ENCODE peak calls at places on chromosomes 11 and 22, in nine cellular contexts. One of them, this sample, is unnamed.

GRCh38 chr11:47950396-47950795 is 30.0 kb upstream of the PTPRJ start:
- DNase-seq in astrocyte: no peak
- DNase-seq in heart left ventricle: no peak
- DNase-seq in stomach: no peak
- DNase-seq in kidney: no peak
- DNase-seq in AG04450: no peak
- DNase-seq in psoas muscle: no peak
- DNase-seq in brain microvascular endothelial cell: no peak
- DNase-seq in hepatocyte: no peak
- DNase-seq in this sample: no peak

GRCh38 chr11:25876456-25876965 is 455.4 kb upstream of the ANO3 start:
- DNase-seq in kidney: no peak
- DNase-seq in psoas muscle: no peak
- DNase-seq in hepatocyte: no peak
- DNase-seq in astrocyte: no peak
- DNase-seq in heart left ventricle: no peak
- DNase-seq in brain microvascular endothelial cell: no peak
- DNase-seq in stomach: no peak
- DNase-seq in AG04450: no peak
- DNase-seq in this sample: no peak

GRCh38 chr22:38952382-38952993 is 4.9 kb upstream of the APOBEC3A start:
- DNase-seq in heart left ventricle: no peak
- DNase-seq in brain microvascular endothelial cell: no peak
- DNase-seq in astrocyte: no peak
- DNase-seq in psoas muscle: no peak
- DNase-seq in kidney: peak; percentile 32
- DNase-seq in AG04450: no peak
- DNase-seq in stomach: no peak
- DNase-seq in hepatocyte: peak; percentile 1
- DNase-seq in this sample: no peak

GRCh38 chr11:28346209-28346608 is 238.0 kb downstream of the METTL15 start:
- DNase-seq in psoas muscle: no peak
- DNase-seq in astrocyte: no peak
- DNase-seq in brain microvascular endothelial cell: no peak
- DNase-seq in stomach: no peak
- DNase-seq in AG04450: no peak
- DNase-seq in hepatocyte: no peak
- DNase-seq in kidney: no peak
- DNase-seq in heart left ventricle: no peak
- DNase-seq in this sample: no peak

GRCh38 chr11:5275369-5276110 is 5.8 kb upstream of the HBE1 start:
- DNase-seq in psoas muscle: no peak
- DNase-seq in heart left ventricle: no peak
- DNase-seq in brain microvascular endothelial cell: no peak
- DNase-seq in stomach: no peak
- DNase-seq in astrocyte: no peak
- DNase-seq in hepatocyte: no peak
- DNase-seq in kidney: no peak
- DNase-seq in AG04450: no peak
- DNase-seq in this sample: no peak

GRCh38 chr11:99739464-99740089 is 718.8 kb downstream of the CNTN5 start:
- DNase-seq in brain microvascular endothelial cell: peak; percentile 47
- DNase-seq in heart left ventricle: no peak
- DNase-seq in AG04450: peak; percentile 3
- DNase-seq in hepatocyte: peak; percentile 56
- DNase-seq in psoas muscle: no peak
- DNase-seq in stomach: no peak
- DNase-seq in kidney: no peak
- DNase-seq in astrocyte: peak; percentile 6
- DNase-seq in this sample: peak; percentile 1

GRCh38 chr11:125600663-125601062 is 8.0 kb downstream of the STT3A start:
- DNase-seq in heart left ventricle: no peak
- DNase-seq in brain microvascular endothelial cell: no peak
- DNase-seq in stomach: no peak
- DNase-seq in AG04450: no peak
- DNase-seq in astrocyte: no peak
- DNase-seq in hepatocyte: no peak
- DNase-seq in psoas muscle: no peak
- DNase-seq in kidney: no peak
- DNase-seq in this sample: no peak

GRCh38 chr11:67381244-67381972 is 8.0 kb upstream of the CLCF1 start:
- DNase-seq in heart left ventricle: no peak
- DNase-seq in AG04450: no peak
- DNase-seq in brain microvascular endothelial cell: no peak
- DNase-seq in stomach: no peak
- DNase-seq in psoas muscle: no peak
- DNase-seq in hepatocyte: no peak
- DNase-seq in kidney: no peak
- DNase-seq in astrocyte: no peak
- DNase-seq in this sample: no peak

GRCh38 chr11:123302751-123303195 is 107.7 kb upstream of the CLMP start:
- DNase-seq in brain microvascular endothelial cell: peak; percentile 51
- DNase-seq in astrocyte: peak; percentile 48
- DNase-seq in heart left ventricle: no peak
- DNase-seq in stomach: no peak
- DNase-seq in AG04450: no peak
- DNase-seq in kidney: no peak
- DNase-seq in psoas muscle: no peak
- DNase-seq in hepatocyte: peak; percentile 17
- DNase-seq in this sample: no peak

GRCh38 chr22:25081409-25081824 is 118.2 kb upstream of the CRYBB3 start:
- DNase-seq in AG04450: no peak
- DNase-seq in hepatocyte: peak; percentile 64
- DNase-seq in heart left ventricle: no peak
- DNase-seq in kidney: no peak
- DNase-seq in astrocyte: no peak
- DNase-seq in psoas muscle: no peak
- DNase-seq in stomach: peak; percentile 57
- DNase-seq in brain microvascular endothelial cell: no peak
- DNase-seq in this sample: peak; percentile 46

GRCh38 chr22:45094826-45095225 is 68.9 kb upstream of the NUP50 start:
- DNase-seq in kidney: no peak
- DNase-seq in psoas muscle: no peak
- DNase-seq in astrocyte: no peak
- DNase-seq in brain microvascular endothelial cell: no peak
- DNase-seq in hepatocyte: no peak
- DNase-seq in stomach: no peak
- DNase-seq in AG04450: no peak
- DNase-seq in heart left ventricle: no peak
- DNase-seq in this sample: no peak

GRCh38 chr11:126138636-126139540 is 72.6 kb downstream of the RPUSD4 start:
- DNase-seq in psoas muscle: no peak
- DNase-seq in stomach: no peak
- DNase-seq in hepatocyte: no peak
- DNase-seq in kidney: no peak
- DNase-seq in AG04450: no peak
- DNase-seq in brain microvascular endothelial cell: no peak
- DNase-seq in astrocyte: no peak
- DNase-seq in heart left ventricle: no peak
- DNase-seq in this sample: no peak

GRCh38 chr11:19577849-19578619 is 134.6 kb upstream of the NAV2 start:
- DNase-seq in heart left ventricle: peak; percentile 48
- DNase-seq in brain microvascular endothelial cell: peak; percentile 43
- DNase-seq in hepatocyte: peak; percentile 72
- DNase-seq in stomach: no peak
- DNase-seq in psoas muscle: peak; percentile 33
- DNase-seq in astrocyte: peak; percentile 67
- DNase-seq in AG04450: no peak
- DNase-seq in kidney: peak; percentile 82
- DNase-seq in this sample: no peak

GRCh38 chr11:70353329-70353728 is 45.0 kb upstream of the CTTN start:
- DNase-seq in brain microvascular endothelial cell: no peak
- DNase-seq in psoas muscle: no peak
- DNase-seq in kidney: no peak
- DNase-seq in astrocyte: no peak
- DNase-seq in heart left ventricle: no peak
- DNase-seq in stomach: no peak
- DNase-seq in AG04450: no peak
- DNase-seq in hepatocyte: no peak
- DNase-seq in this sample: no peak

GRCh38 chr22:27685971-27686370 is 115.6 kb downstream of the MN1 start:
- DNase-seq in heart left ventricle: no peak
- DNase-seq in stomach: no peak
- DNase-seq in hepatocyte: no peak
- DNase-seq in psoas muscle: no peak
- DNase-seq in kidney: no peak
- DNase-seq in AG04450: no peak
- DNase-seq in astrocyte: no peak
- DNase-seq in brain microvascular endothelial cell: no peak
- DNase-seq in this sample: no peak
- H3K27ac ChIP-seq in heart left ventricle: peak overlapping the region; percentile 70
- H3K27ac ChIP-seq in stomach: peak overlapping the region; percentile 90
- H3K27ac ChIP-seq in hepatocyte: peak overlapping the region; percentile 68
- H3K27ac ChIP-seq in psoas muscle: peak overlapping the region; percentile 93
- H3K27ac ChIP-seq in kidney: no peak overlapping the region
- H3K27ac ChIP-seq in AG04450: no peak overlapping the region
- H3K27ac ChIP-seq in astrocyte: peak overlapping the region; percentile 41
- H3K27ac ChIP-seq in brain microvascular endothelial cell: peak overlapping the region; percentile 65
- H3K27ac ChIP-seq in this sample: no peak overlapping the region

GRCh38 chr11:8283510-8284272 is 20.0 kb upstream of the LMO1 start:
- DNase-seq in AG04450: no peak
- DNase-seq in astrocyte: no peak
- DNase-seq in brain microvascular endothelial cell: no peak
- DNase-seq in hepatocyte: peak; percentile 36
- DNase-seq in psoas muscle: no peak
- DNase-seq in stomach: no peak
- DNase-seq in heart left ventricle: no peak
- DNase-seq in kidney: no peak
- DNase-seq in this sample: no peak
- H3K4me3 ChIP-seq in AG04450: no peak overlapping the region
- H3K4me3 ChIP-seq in astrocyte: no peak overlapping the region
- H3K4me3 ChIP-seq in brain microvascular endothelial cell: peak overlapping the region; percentile 15
- H3K4me3 ChIP-seq in hepatocyte: no peak overlapping the region
- H3K4me3 ChIP-seq in psoas muscle: peak overlapping the region; percentile 28
- H3K4me3 ChIP-seq in stomach: peak overlapping the region; percentile 32
- H3K4me3 ChIP-seq in heart left ventricle: no peak overlapping the region
- H3K4me3 ChIP-seq in kidney: no peak overlapping the region
- H3K4me3 ChIP-seq in this sample: no peak overlapping the region

DNA sequence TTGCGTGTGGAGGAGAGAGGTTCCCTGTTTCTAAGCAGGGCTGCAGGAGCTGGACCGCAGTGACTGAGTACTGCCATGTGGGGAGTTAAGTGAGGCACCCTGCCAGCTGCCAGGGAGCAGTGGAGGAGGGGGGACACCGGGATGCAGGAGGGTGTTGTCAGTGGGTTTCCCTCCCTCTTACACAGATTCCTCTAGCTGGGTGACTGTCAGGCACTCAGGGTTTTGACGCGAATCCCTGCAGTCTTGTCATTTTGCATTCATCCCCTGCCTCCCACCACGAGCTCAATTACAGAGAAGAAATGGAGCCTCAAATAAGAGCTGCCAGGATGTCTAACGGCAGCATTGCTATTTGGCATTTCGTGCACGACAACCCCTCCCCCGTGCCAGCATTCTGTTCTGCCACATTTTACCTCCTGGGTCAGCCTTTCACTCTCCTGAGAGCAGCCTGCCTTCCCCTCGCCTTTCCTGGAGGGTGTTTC is 119.9 kb upstream of the SORL1-AS1 start:
- DNase-seq in heart left ventricle: no peak
- DNase-seq in astrocyte: no peak
- DNase-seq in stomach: no peak
- DNase-seq in kidney: no peak
- DNase-seq in AG04450: no peak
- DNase-seq in psoas muscle: no peak
- DNase-seq in hepatocyte: no peak
- DNase-seq in brain microvascular endothelial cell: no peak
- DNase-seq in this sample: no peak
- H3K27ac ChIP-seq in heart left ventricle: no peak overlapping the region
- H3K27ac ChIP-seq in astrocyte: no peak overlapping the region
- H3K27ac ChIP-seq in stomach: no peak overlapping the region
- H3K27ac ChIP-seq in kidney: no peak overlapping the region
- H3K27ac ChIP-seq in AG04450: no peak overlapping the region
- H3K27ac ChIP-seq in psoas muscle: no peak overlapping the region
- H3K27ac ChIP-seq in hepatocyte: no peak overlapping the region
- H3K27ac ChIP-seq in brain microvascular endothelial cell: no peak overlapping the region
- H3K27ac ChIP-seq in this sample: no peak overlapping the region

GRCh38 chr22:17772963-17773605 is 1.2 kb downstream of the BID start:
- DNase-seq in brain microvascular endothelial cell: no peak
- DNase-seq in AG04450: no peak
- DNase-seq in hepatocyte: peak; percentile 50
- DNase-seq in stomach: no peak
- DNase-seq in astrocyte: peak; percentile 51
- DNase-seq in heart left ventricle: peak; percentile 29
- DNase-seq in psoas muscle: no peak
- DNase-seq in kidney: peak; percentile 72
- DNase-seq in this sample: no peak

GRCh38 chr22:17773606-17774205 is 563 bp downstream of the BID start:
- DNase-seq in stomach: peak; percentile 59
- DNase-seq in astrocyte: no peak
- DNase-seq in brain microvascular endothelial cell: no peak
- DNase-seq in psoas muscle: peak; percentile 42
- DNase-seq in hepatocyte: peak; percentile 70
- DNase-seq in heart left ventricle: peak; percentile 45
- DNase-seq in AG04450: no peak
- DNase-seq in kidney: no peak
- DNase-seq in this sample: peak; percentile 55

GRCh38 chr22:17775781-17776470 is 1.7 kb upstream of the BID start:
- DNase-seq in hepatocyte: no peak
- DNase-seq in stomach: no peak
- DNase-seq in kidney: peak; percentile 53
- DNase-seq in psoas muscle: no peak
- DNase-seq in AG04450: no peak
- DNase-seq in astrocyte: no peak
- DNase-seq in heart left ventricle: no peak
- DNase-seq in brain microvascular endothelial cell: no peak
- DNase-seq in this sample: no peak

GRCh38 chr22:17774206-17774927 is at the start of gene BID:
- DNase-seq in heart left ventricle: peak; percentile 73
- DNase-seq in stomach: peak; percentile 60
- DNase-seq in astrocyte: no peak
- DNase-seq in brain microvascular endothelial cell: no peak
- DNase-seq in psoas muscle: peak; percentile 55
- DNase-seq in kidney: peak; percentile 85
- DNase-seq in hepatocyte: peak; percentile 63
- DNase-seq in AG04450: no peak
- DNase-seq in this sample: peak; percentile 53

DNA sequence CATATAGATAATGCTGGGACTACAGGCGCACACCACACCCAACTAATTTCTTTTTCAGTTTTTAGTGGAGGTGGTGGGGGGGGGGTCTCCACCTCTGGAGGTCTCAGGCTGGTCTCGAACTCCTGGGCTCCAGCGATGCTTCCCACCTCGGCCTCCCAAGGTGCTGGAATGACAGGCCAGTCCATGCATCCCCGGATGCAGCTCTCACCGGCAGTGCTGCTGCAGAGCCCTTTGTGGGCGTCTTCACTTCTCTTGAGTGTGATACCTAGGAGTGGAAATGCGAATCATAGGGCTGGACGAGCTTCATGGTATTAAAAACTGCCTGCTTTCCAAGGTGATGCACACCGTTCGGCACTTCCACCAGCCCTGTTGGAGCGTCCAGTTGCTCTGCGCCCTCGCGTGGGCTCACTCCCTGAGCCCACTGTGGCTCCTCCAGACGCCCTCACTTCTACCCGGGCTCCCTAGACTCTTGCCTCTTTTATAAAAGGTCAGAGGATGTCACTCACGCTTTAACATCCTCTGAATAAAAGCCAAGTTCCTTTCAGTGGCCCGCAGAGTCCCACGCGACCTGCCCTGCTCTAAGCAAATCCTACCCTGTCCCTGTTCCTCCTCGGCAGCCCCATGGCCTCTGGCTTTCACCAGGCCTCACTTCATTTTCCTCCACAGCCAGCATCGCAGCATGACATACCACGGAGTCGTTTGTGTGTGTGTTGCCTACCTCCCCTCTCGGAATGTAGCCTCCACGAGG is 833 bp upstream of the BID start:
- DNase-seq in heart left ventricle: no peak
- DNase-seq in kidney: peak; percentile 72
- DNase-seq in hepatocyte: no peak
- DNase-seq in brain microvascular endothelial cell: no peak
- DNase-seq in AG04450: no peak
- DNase-seq in psoas muscle: no peak
- DNase-seq in astrocyte: no peak
- DNase-seq in stomach: no peak
- DNase-seq in this sample: no peak
- H3K4me3 ChIP-seq in heart left ventricle: no peak overlapping the region
- H3K4me3 ChIP-seq in kidney: peak overlapping the region; percentile 35
- H3K4me3 ChIP-seq in hepatocyte: no peak overlapping the region
- H3K4me3 ChIP-seq in brain microvascular endothelial cell: no peak overlapping the region
- H3K4me3 ChIP-seq in AG04450: no peak overlapping the region
- H3K4me3 ChIP-seq in psoas muscle: no peak overlapping the region
- H3K4me3 ChIP-seq in astrocyte: no peak overlapping the region
- H3K4me3 ChIP-seq in stomach: peak overlapping the region; percentile 89
- H3K4me3 ChIP-seq in this sample: no peak overlapping the region